ENCODE peak calls at places on chromosomes 5 and 9, in four cellular contexts. J is transverse colon, K is MM.1S, Z is BE2C. F is an unnamed sample.

GRCh38 chr9:113369583-113370140 is 7.1 kb downstream of the HDHD3 start:
- DNase-seq in J (no peak), Z (no peak), K (no peak), F (no peak)

GRCh38 chr5:178383919-178384814 is 151.6 kb upstream of the PHYKPL start:
- DNase-seq in J (no peak), Z (no peak), K (no peak), F (peak)

GRCh38 chr9:106945727-106946690 is 83.0 kb downstream of the ZNF462 start:
- DNase-seq in J (no peak), Z (no peak), K (no peak), F (no peak)

GRCh38 chr5:142770650-142771609 is 753 bp downstream of the ARHGAP26 start:
- DNase-seq in J (peak), Z (peak), K (peak), F (peak)

GRCh38 chr5:172758077-172758835 is 12.7 kb downstream of the DUSP1 start:
- DNase-seq in Z (no peak), K (no peak), J (no peak), F (no peak)

GRCh38 chr5:55868846-55869245 is 17.7 kb downstream of the IL31RA start:
- DNase-seq in K (no peak), J (no peak), Z (no peak), F (no peak)

GRCh38 chr9:35907732-35908483 is 1.4 kb upstream of the SPAAR start:
- DNase-seq in J (peak), Z (peak), K (no peak), F (no peak)

GRCh38 chr9:93091453-93092081 is 4.5 kb upstream of the CARD19 start:
- DNase-seq in K (no peak), Z (no peak), J (no peak), F (no peak)

GRCh38 chr9:20624201-20625002 is 2.1 kb upstream of the MLLT3 start:
- DNase-seq in Z (peak), K (peak), J (peak), F (peak)

GRCh38 chr9:136981588-136982231 is 1.1 kb upstream of the LCNL1 start:
- DNase-seq in J (no peak), K (no peak), Z (peak), F (no peak)

GRCh38 chr5:103808464-103809106 is 246.0 kb upstream of the NUDT12 start:
- DNase-seq in Z (peak), J (peak), K (peak), F (peak)
- TF ChIP-seq CTCF in Z (peak), J (peak), K (peak), F (peak)

GRCh38 chr5:144024085-144024484 is 146.4 kb downstream of the YIPF5 start:
- DNase-seq in K (no peak), J (no peak), Z (no peak), F (no peak)
- TF ChIP-seq CTCF in K (no peak), J (no peak), Z (no peak), F (no peak)

GRCh38 chr5:53262348-53262970 is 152.9 kb upstream of the MOCS2 start:
- DNase-seq in Z (peak), J (no peak), K (no peak), F (peak)
- TF ChIP-seq CTCF in Z (peak), J (peak), K (peak), F (peak)

GRCh38 chr5:883475-884181 is 9.0 kb downstream of the BRD9 start:
- DNase-seq in Z (no peak), K (no peak), J (no peak), F (no peak)

GRCh38 chr5:885127-885442 is 7.5 kb downstream of the BRD9 start:
- DNase-seq in Z (no peak), J (no peak), K (no peak), F (no peak)

GRCh38 chr5:885529-885928 is 7.1 kb downstream of the BRD9 start:
- DNase-seq in K (no peak), J (no peak), Z (peak), F (no peak)

GRCh38 chr5:886051-886450 is 6.5 kb downstream of the BRD9 start:
- DNase-seq in Z (no peak), K (no peak), J (no peak), F (no peak)

GRCh38 chr5:884345-885126 is 8.1 kb downstream of the BRD9 start:
- DNase-seq in K (no peak), Z (no peak), J (no peak), F (no peak)
- TF ChIP-seq CTCF in K (no peak), Z (no peak), J (no peak), F (no peak)

GRCh38 chr5:140117523-140117922 is 3.6 kb downstream of the PURA start:
- DNase-seq in Z (no peak), J (no peak), K (no peak), F (no peak)

GRCh38 chr5:140115186-140115500 is 1.2 kb downstream of the PURA start:
- DNase-seq in Z (no peak), K (no peak), J (no peak), F (no peak)

GRCh38 chr5:140114341-140115185 is 654 bp downstream of the PURA start:
- DNase-seq in K (peak), J (peak), Z (peak), F (peak)

GRCh38 chr5:140118294-140118936 is 4.5 kb downstream of the PURA start:
- DNase-seq in J (no peak), Z (no peak), K (no peak), F (no peak)

DNA sequence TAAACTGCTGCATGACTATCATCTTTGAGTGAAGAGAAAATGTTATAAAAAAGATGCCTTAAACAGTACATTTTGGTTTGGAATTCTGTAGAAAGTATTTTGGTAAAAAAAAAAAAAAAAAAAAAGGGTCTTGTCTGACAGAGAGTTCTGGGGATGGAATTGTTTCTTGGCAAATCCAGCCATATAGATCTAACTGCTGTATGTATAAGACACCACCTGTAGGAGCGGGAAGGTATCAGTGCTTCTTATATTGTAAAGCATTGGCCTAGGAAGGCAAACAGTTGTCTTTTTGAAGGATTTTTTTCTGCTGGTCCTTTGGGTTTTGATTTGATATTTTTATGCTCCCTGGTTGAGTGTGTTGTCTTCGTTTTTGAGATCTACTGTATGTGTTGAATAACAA is 2.8 kb downstream of the PURA start:
- DNase-seq in K (no peak), Z (no peak), J (no peak), F (no peak)
- TF ChIP-seq CTCF in K (no peak), Z (peak), J (no peak), F (no peak)

GRCh38 chr5:91110709-91111108 is 272.4 kb downstream of the ARRDC3 start:
- DNase-seq in Z (no peak), K (no peak), J (no peak), F (no peak)

GRCh38 chr5:91119265-91119664 is 263.9 kb downstream of the ARRDC3 start:
- DNase-seq in Z (no peak), J (no peak), K (no peak), F (no peak)

GRCh38 chr5:91118802-91119201 is 264.3 kb downstream of the ARRDC3 start:
- DNase-seq in K (no peak), J (no peak), Z (no peak), F (no peak)

GRCh38 chr5:91111473-91112238 is 271.5 kb downstream of the ARRDC3 start:
- DNase-seq in K (no peak), J (no peak), Z (no peak), F (no peak)

GRCh38 chr5:91114658-91115057 is 268.5 kb downstream of the ARRDC3 start:
- DNase-seq in Z (no peak), K (no peak), J (no peak), F (no peak)
- TF ChIP-seq CTCF in Z (no peak), K (no peak), J (no peak), F (no peak)

F was measured in glutamatergic neuron.